ENCODE peak calls at places on chromosomes 13 and 19, in eight cellular contexts. T, R, M, H, F, P, I and L are unnamed samples.

GRCh38 chr19:18304496-18305312 is 18.2 kb downstream of the LSM4 start:
- DNase-seq in H (peak), I (peak), F (peak), T (peak), R (peak), M (peak), P (peak), L (peak)

GRCh38 chr13:110593430-110594130 is 21.8 kb upstream of the NAXD start:
- DNase-seq in P (no peak), M (peak), H (no peak), R (no peak), I (no peak), F (no peak), T (no peak), L (peak)

GRCh38 chr19:2032296-2032941 is 16.9 kb upstream of the BTBD2 start:
- DNase-seq in P (no peak), I (peak), F (no peak), M (peak), R (no peak), T (peak), H (peak), L (peak)

GRCh38 chr19:6213266-6213595 is 66.5 kb downstream of the MLLT1 start:
- DNase-seq in I (no peak), F (no peak), M (no peak), T (no peak), R (no peak), H (no peak), P (no peak), L (no peak)

GRCh38 chr13:112955956-112956355 is 13.1 kb upstream of the MCF2L start:
- DNase-seq in P (no peak), T (peak), H (no peak), R (no peak), I (no peak), M (no peak), F (no peak), L (no peak)

GRCh38 chr13:111058796-111059506 is 56.2 kb upstream of the ARHGEF7 start:
- DNase-seq in F (no peak), H (no peak), I (no peak), T (no peak), M (no peak), P (no peak), R (no peak), L (no peak)

GRCh38 chr13:26602783-26603182 is 45.3 kb downstream of the WASF3 start:
- DNase-seq in F (no peak), R (no peak), M (no peak), I (no peak), H (no peak), P (no peak), T (no peak), L (no peak)

GRCh38 chr13:44692173-44692713 is 116.1 kb upstream of the TSC22D1 start:
- DNase-seq in P (no peak), M (no peak), T (no peak), R (no peak), I (no peak), H (no peak), F (no peak), L (no peak)

GRCh38 chr19:55549500-55550320 is 4.4 kb upstream of the SBK3 start:
- DNase-seq in M (peak), I (no peak), H (no peak), F (no peak), P (no peak), R (no peak), T (no peak), L (no peak)

GRCh38 chr13:100722517-100722916 is 47.9 kb upstream of the TMTC4 start:
- DNase-seq in H (no peak), T (no peak), R (no peak), M (no peak), F (no peak), I (no peak), P (no peak), L (no peak)

GRCh38 chr19:1250374-1251232 is 2.2 kb downstream of the MIDN start:
- DNase-seq in T (peak), R (peak), P (no peak), I (peak), M (peak), H (peak), F (peak), L (peak)

GRCh38 chr19:48568345-48568886 is 16.4 kb downstream of the SULT2B1 start:
- DNase-seq in R (no peak), M (peak), T (peak), P (no peak), F (no peak), I (peak), H (no peak), L (peak)

GRCh38 chr19:34578173-34578572 is 96.6 kb downstream of the WTIP start:
- DNase-seq in H (no peak), F (no peak), M (no peak), P (no peak), R (no peak), I (no peak), T (no peak), L (no peak)

GRCh38 chr13:24663089-24663395 is 17.2 kb upstream of the ATP12A start:
- DNase-seq in H (no peak), T (no peak), I (no peak), F (no peak), P (no peak), M (no peak), R (no peak), L (no peak)

GRCh38 chr13:103634066-103634465 is 567.8 kb upstream of the SLC10A2 start:
- DNase-seq in R (no peak), I (no peak), F (no peak), P (no peak), M (no peak), T (no peak), H (no peak), L (no peak)

GRCh38 chr19:45451181-45451849 is 16.5 kb upstream of the FOSB start:
- DNase-seq in H (no peak), T (no peak), F (peak), R (peak), P (no peak), I (no peak), M (peak), L (no peak)

GRCh38 chr19:7970716-7971448 is 27.4 kb upstream of the TIMM44 start:
- DNase-seq in I (no peak), T (no peak), R (no peak), F (no peak), M (peak), P (peak), H (no peak), L (peak)

GRCh38 chr13:110306340-110306959 is 507 bp downstream of the COL4A1 start:
- DNase-seq in F (no peak), I (no peak), R (no peak), M (no peak), H (no peak), P (no peak), T (peak), L (no peak)

GRCh38 chr13:73872397-73872796 is 261.8 kb downstream of the KLF12 start:
- DNase-seq in F (no peak), P (no peak), T (no peak), I (no peak), R (no peak), H (no peak), M (no peak), L (no peak)

GRCh38 chr13:73913043-73913740 is 221.0 kb downstream of the KLF12 start:
- DNase-seq in F (no peak), T (no peak), P (no peak), M (no peak), R (no peak), H (no peak), I (no peak), L (no peak)

GRCh38 chr13:112132142-112132541 is 65.2 kb downstream of the SOX1 start:
- DNase-seq in P (no peak), R (no peak), F (no peak), I (no peak), H (no peak), T (no peak), M (no peak), L (no peak)